ENCODE peak calls at places on chromosomes 7 and 10, in eight cellular contexts. One of them, this sample, is unnamed.

GRCh38 chr7:92246363-92247101 is 758 bp downstream of the ANKIB1 start:
- DNase-seq in RWPE1: peak; percentile 31
- DNase-seq in cardiac muscle cell: peak; percentile 16
- DNase-seq in neural progenitor cell: peak; percentile 1
- DNase-seq in astrocyte: peak; percentile 12
- DNase-seq in brain microvascular endothelial cell: no peak
- DNase-seq in fibroblast of lung: peak; percentile 8
- DNase-seq in WERI-Rb-1: peak; percentile 31
- DNase-seq in this sample: peak; percentile 6

GRCh38 chr7:127943541-127944521 is 87.4 kb downstream of the LRRC4 start:
- DNase-seq in RWPE1: no peak
- DNase-seq in cardiac muscle cell: peak; percentile 95
- DNase-seq in neural progenitor cell: peak; percentile 32
- DNase-seq in astrocyte: peak; percentile 69
- DNase-seq in brain microvascular endothelial cell: peak; percentile 20
- DNase-seq in fibroblast of lung: peak; percentile 64
- DNase-seq in WERI-Rb-1: peak; percentile 92
- DNase-seq in this sample: no peak

GRCh38 chr7:17548014-17548653 is 249.7 kb downstream of the AHR start:
- DNase-seq in RWPE1: no peak
- DNase-seq in cardiac muscle cell: no peak
- DNase-seq in neural progenitor cell: peak; percentile 60
- DNase-seq in astrocyte: no peak
- DNase-seq in brain microvascular endothelial cell: no peak
- DNase-seq in fibroblast of lung: no peak
- DNase-seq in WERI-Rb-1: peak; percentile 24
- DNase-seq in this sample: no peak

GRCh38 chr7:41576176-41576575 is 126.7 kb downstream of the INHBA start:
- DNase-seq in RWPE1: no peak
- DNase-seq in cardiac muscle cell: no peak
- DNase-seq in neural progenitor cell: no peak
- DNase-seq in astrocyte: no peak
- DNase-seq in brain microvascular endothelial cell: peak; percentile 32
- DNase-seq in fibroblast of lung: no peak
- DNase-seq in WERI-Rb-1: no peak
- DNase-seq in this sample: no peak

GRCh38 chr7:95545007-95545615 is 51.2 kb downstream of the PDK4 start:
- DNase-seq in RWPE1: peak; percentile 34
- DNase-seq in cardiac muscle cell: peak; percentile 40
- DNase-seq in neural progenitor cell: peak; percentile 42
- DNase-seq in astrocyte: peak; percentile 47
- DNase-seq in brain microvascular endothelial cell: peak; percentile 71
- DNase-seq in fibroblast of lung: peak; percentile 86
- DNase-seq in WERI-Rb-1: no peak
- DNase-seq in this sample: no peak

GRCh38 chr7:115449689-115450088 is 527.8 kb downstream of the MDFIC start:
- DNase-seq in RWPE1: no peak
- DNase-seq in cardiac muscle cell: no peak
- DNase-seq in neural progenitor cell: no peak
- DNase-seq in astrocyte: no peak
- DNase-seq in brain microvascular endothelial cell: no peak
- DNase-seq in fibroblast of lung: no peak
- DNase-seq in WERI-Rb-1: no peak
- DNase-seq in this sample: no peak

GRCh38 chr7:33459340-33459751 is 330.0 kb downstream of the BBS9 start:
- DNase-seq in RWPE1: peak; percentile 3
- DNase-seq in cardiac muscle cell: peak; percentile 69
- DNase-seq in neural progenitor cell: peak; percentile 70
- DNase-seq in astrocyte: peak; percentile 29
- DNase-seq in brain microvascular endothelial cell: peak; percentile 49
- DNase-seq in fibroblast of lung: peak; percentile 66
- DNase-seq in WERI-Rb-1: peak; percentile 20
- DNase-seq in this sample: peak; percentile 1

GRCh38 chr7:69445549-69445948 is 152.7 kb upstream of the AUTS2 start:
- DNase-seq in RWPE1: no peak
- DNase-seq in cardiac muscle cell: no peak
- DNase-seq in neural progenitor cell: no peak
- DNase-seq in astrocyte: no peak
- DNase-seq in brain microvascular endothelial cell: no peak
- DNase-seq in fibroblast of lung: no peak
- DNase-seq in WERI-Rb-1: no peak
- DNase-seq in this sample: no peak

GRCh38 chr10:101438881-101439391 is 85.0 kb downstream of the BTRC start:
- DNase-seq in RWPE1: peak; percentile 28
- DNase-seq in cardiac muscle cell: no peak
- DNase-seq in neural progenitor cell: no peak
- DNase-seq in astrocyte: no peak
- DNase-seq in brain microvascular endothelial cell: no peak
- DNase-seq in fibroblast of lung: peak; percentile 4
- DNase-seq in WERI-Rb-1: no peak
- DNase-seq in this sample: no peak

GRCh38 chr10:24944512-24945255 is 7.7 kb downstream of the PRTFDC1 start:
- DNase-seq in RWPE1: peak; percentile 89
- DNase-seq in cardiac muscle cell: no peak
- DNase-seq in neural progenitor cell: no peak
- DNase-seq in astrocyte: peak; percentile 87
- DNase-seq in brain microvascular endothelial cell: peak; percentile 19
- DNase-seq in fibroblast of lung: peak; percentile 70
- DNase-seq in WERI-Rb-1: peak; percentile 19
- DNase-seq in this sample: no peak

GRCh38 chr7:144063710-144064109 is 5.9 kb upstream of the OR2A25 start:
- DNase-seq in RWPE1: no peak
- DNase-seq in cardiac muscle cell: no peak
- DNase-seq in neural progenitor cell: peak; percentile 14
- DNase-seq in astrocyte: no peak
- DNase-seq in brain microvascular endothelial cell: no peak
- DNase-seq in fibroblast of lung: no peak
- DNase-seq in WERI-Rb-1: no peak
- DNase-seq in this sample: no peak

GRCh38 chr10:105725007-105725406 is 1083.9 kb downstream of the SORCS3 start:
- DNase-seq in RWPE1: no peak
- DNase-seq in cardiac muscle cell: no peak
- DNase-seq in neural progenitor cell: no peak
- DNase-seq in astrocyte: no peak
- DNase-seq in brain microvascular endothelial cell: no peak
- DNase-seq in fibroblast of lung: no peak
- DNase-seq in WERI-Rb-1: no peak
- DNase-seq in this sample: no peak

GRCh38 chr7:43584200-43584586 is 1.3 kb downstream of the STK17A start:
- DNase-seq in RWPE1: no peak
- DNase-seq in cardiac muscle cell: peak; percentile 9
- DNase-seq in neural progenitor cell: peak; percentile 22
- DNase-seq in astrocyte: peak; percentile 71
- DNase-seq in brain microvascular endothelial cell: peak; percentile 49
- DNase-seq in fibroblast of lung: peak; percentile 87
- DNase-seq in WERI-Rb-1: no peak
- DNase-seq in this sample: peak; percentile 57

GRCh38 chr7:55205124-55205955 is 159.8 kb upstream of the LANCL2 start:
- DNase-seq in RWPE1: no peak
- DNase-seq in cardiac muscle cell: no peak
- DNase-seq in neural progenitor cell: no peak
- DNase-seq in astrocyte: no peak
- DNase-seq in brain microvascular endothelial cell: no peak
- DNase-seq in fibroblast of lung: no peak
- DNase-seq in WERI-Rb-1: no peak
- DNase-seq in this sample: no peak

GRCh38 chr7:156752371-156753297 is 112.1 kb downstream of the RNF32 start:
- DNase-seq in RWPE1: no peak
- DNase-seq in cardiac muscle cell: peak; percentile 53
- DNase-seq in neural progenitor cell: peak; percentile 74
- DNase-seq in astrocyte: peak; percentile 73
- DNase-seq in brain microvascular endothelial cell: peak; percentile 51
- DNase-seq in fibroblast of lung: peak; percentile 63
- DNase-seq in WERI-Rb-1: no peak
- DNase-seq in this sample: no peak

GRCh38 chr7:135685306-135686084 is 23.2 kb downstream of the STMP1 start:
- DNase-seq in RWPE1: no peak
- DNase-seq in cardiac muscle cell: no peak
- DNase-seq in neural progenitor cell: no peak
- DNase-seq in astrocyte: peak; percentile 31
- DNase-seq in brain microvascular endothelial cell: peak; percentile 65
- DNase-seq in fibroblast of lung: no peak
- DNase-seq in WERI-Rb-1: no peak
- DNase-seq in this sample: no peak

GRCh38 chr10:33091186-33091585 is 133.2 kb upstream of the ITGB1 start:
- DNase-seq in RWPE1: no peak
- DNase-seq in cardiac muscle cell: no peak
- DNase-seq in neural progenitor cell: no peak
- DNase-seq in astrocyte: no peak
- DNase-seq in brain microvascular endothelial cell: no peak
- DNase-seq in fibroblast of lung: no peak
- DNase-seq in WERI-Rb-1: no peak
- DNase-seq in this sample: no peak

GRCh38 chr10:34249634-34250033 is 565.5 kb downstream of the PARD3 start:
- DNase-seq in RWPE1: peak; percentile 13
- DNase-seq in cardiac muscle cell: no peak
- DNase-seq in neural progenitor cell: peak; percentile 28
- DNase-seq in astrocyte: no peak
- DNase-seq in brain microvascular endothelial cell: no peak
- DNase-seq in fibroblast of lung: no peak
- DNase-seq in WERI-Rb-1: peak; percentile 11
- DNase-seq in this sample: no peak

GRCh38 chr10:124294811-124295770 is 123.6 kb downstream of the OAT start:
- DNase-seq in RWPE1: peak; percentile 57
- DNase-seq in cardiac muscle cell: no peak
- DNase-seq in neural progenitor cell: no peak
- DNase-seq in astrocyte: no peak
- DNase-seq in brain microvascular endothelial cell: no peak
- DNase-seq in fibroblast of lung: no peak
- DNase-seq in WERI-Rb-1: no peak
- DNase-seq in this sample: no peak

GRCh38 chr7:71261066-71261465 is 129.1 kb downstream of the GALNT17 start:
- DNase-seq in RWPE1: no peak
- DNase-seq in cardiac muscle cell: no peak
- DNase-seq in neural progenitor cell: no peak
- DNase-seq in astrocyte: no peak
- DNase-seq in brain microvascular endothelial cell: no peak
- DNase-seq in fibroblast of lung: no peak
- DNase-seq in WERI-Rb-1: no peak
- DNase-seq in this sample: no peak

GRCh38 chr10:132793871-132794849 is 8.2 kb upstream of the NKX6-2 start:
- DNase-seq in RWPE1: no peak
- DNase-seq in cardiac muscle cell: no peak
- DNase-seq in neural progenitor cell: peak; percentile 19
- DNase-seq in astrocyte: no peak
- DNase-seq in brain microvascular endothelial cell: no peak
- DNase-seq in fibroblast of lung: no peak
- DNase-seq in WERI-Rb-1: peak; percentile 90
- DNase-seq in this sample: no peak

GRCh38 chr7:38600746-38601145 is 30.4 kb downstream of the AMPH start:
- DNase-seq in RWPE1: no peak
- DNase-seq in cardiac muscle cell: no peak
- DNase-seq in neural progenitor cell: no peak
- DNase-seq in astrocyte: no peak
- DNase-seq in brain microvascular endothelial cell: no peak
- DNase-seq in fibroblast of lung: no peak
- DNase-seq in WERI-Rb-1: no peak
- DNase-seq in this sample: no peak

GRCh38 chr10:63667596-63667995 is 146.4 kb downstream of the REEP3 start:
- DNase-seq in RWPE1: no peak
- DNase-seq in cardiac muscle cell: no peak
- DNase-seq in neural progenitor cell: no peak
- DNase-seq in astrocyte: no peak
- DNase-seq in brain microvascular endothelial cell: no peak
- DNase-seq in fibroblast of lung: no peak
- DNase-seq in WERI-Rb-1: no peak
- DNase-seq in this sample: no peak

GRCh38 chr7:47392241-47392759 is 189.6 kb downstream of the TNS3 start:
- DNase-seq in RWPE1: no peak
- DNase-seq in cardiac muscle cell: no peak
- DNase-seq in neural progenitor cell: peak; percentile 18
- DNase-seq in astrocyte: peak; percentile 98
- DNase-seq in brain microvascular endothelial cell: peak; percentile 14
- DNase-seq in fibroblast of lung: peak; percentile 98
- DNase-seq in WERI-Rb-1: no peak
- DNase-seq in this sample: no peak

GRCh38 chr7:27745064-27745583 is 5.2 kb downstream of the TAX1BP1 start:
- DNase-seq in RWPE1: peak; percentile 69
- DNase-seq in cardiac muscle cell: peak; percentile 54
- DNase-seq in neural progenitor cell: peak; percentile 18
- DNase-seq in astrocyte: peak; percentile 81
- DNase-seq in brain microvascular endothelial cell: peak; percentile 84
- DNase-seq in fibroblast of lung: peak; percentile 54
- DNase-seq in WERI-Rb-1: no peak
- DNase-seq in this sample: peak; percentile 5
- H3K27ac ChIP-seq in RWPE1: no peak overlapping the region
- H3K27ac ChIP-seq in cardiac muscle cell: no peak overlapping the region
- H3K27ac ChIP-seq in neural progenitor cell: no peak overlapping the region
- H3K27ac ChIP-seq in astrocyte: peak overlapping the region; percentile 88
- H3K27ac ChIP-seq in brain microvascular endothelial cell: peak overlapping the region; percentile 65
- H3K27ac ChIP-seq in fibroblast of lung: no peak overlapping the region
- H3K27ac ChIP-seq in WERI-Rb-1: no peak overlapping the region
- H3K27ac ChIP-seq in this sample: no peak overlapping the region

DNA sequence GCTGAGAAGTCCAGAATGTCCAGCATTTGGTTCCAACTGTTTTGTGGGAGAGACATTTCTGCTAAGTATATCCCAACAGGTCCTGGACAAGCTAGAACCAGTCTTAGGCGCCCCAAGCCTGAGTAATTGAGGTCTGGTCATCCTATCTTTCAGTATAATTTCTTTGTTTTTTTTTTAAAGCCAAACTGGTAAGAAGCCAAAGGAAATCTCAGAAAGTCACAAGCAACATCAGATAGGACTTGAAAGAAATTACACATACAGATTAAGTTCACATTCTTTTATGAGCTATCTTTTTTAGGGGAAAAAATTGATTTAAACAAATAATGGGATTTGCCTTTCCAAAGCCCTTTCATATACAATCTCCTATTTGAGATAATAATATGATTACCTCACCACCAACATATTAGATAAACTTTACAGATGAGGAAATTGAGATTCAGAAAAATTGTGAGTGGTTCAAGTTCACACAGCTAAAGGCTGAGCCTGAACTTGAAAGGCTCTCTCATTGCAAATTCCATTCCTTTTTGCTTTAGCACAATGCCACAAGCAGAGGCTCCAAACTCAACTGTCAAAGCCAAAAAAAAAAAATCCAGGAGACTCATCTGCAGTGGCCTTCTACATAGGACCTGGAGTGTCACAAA is 15.0 kb downstream of the PDLIM1 start:
- DNase-seq in RWPE1: peak; percentile 76
- DNase-seq in cardiac muscle cell: no peak
- DNase-seq in neural progenitor cell: no peak
- DNase-seq in astrocyte: peak; percentile 77
- DNase-seq in brain microvascular endothelial cell: peak; percentile 91
- DNase-seq in fibroblast of lung: peak; percentile 42
- DNase-seq in WERI-Rb-1: no peak
- DNase-seq in this sample: no peak
- H3K27ac ChIP-seq in RWPE1: peak overlapping the region; percentile 94
- H3K27ac ChIP-seq in cardiac muscle cell: no peak overlapping the region
- H3K27ac ChIP-seq in neural progenitor cell: no peak overlapping the region
- H3K27ac ChIP-seq in astrocyte: peak overlapping the region; percentile 73
- H3K27ac ChIP-seq in brain microvascular endothelial cell: peak overlapping the region; percentile 80
- H3K27ac ChIP-seq in fibroblast of lung: peak overlapping the region; percentile 71
- H3K27ac ChIP-seq in WERI-Rb-1: no peak overlapping the region
- H3K27ac ChIP-seq in this sample: no peak overlapping the region

GRCh38 chr10:99694171-99694570 is 34.9 kb downstream of the ENTPD7 start:
- DNase-seq in RWPE1: no peak
- DNase-seq in cardiac muscle cell: no peak
- DNase-seq in neural progenitor cell: no peak
- DNase-seq in astrocyte: peak; percentile 93
- DNase-seq in brain microvascular endothelial cell: peak; percentile 61
- DNase-seq in fibroblast of lung: peak; percentile 70
- DNase-seq in WERI-Rb-1: no peak
- DNase-seq in this sample: no peak
- H3K27ac ChIP-seq in RWPE1: no peak overlapping the region
- H3K27ac ChIP-seq in cardiac muscle cell: no peak overlapping the region
- H3K27ac ChIP-seq in neural progenitor cell: no peak overlapping the region
- H3K27ac ChIP-seq in astrocyte: peak overlapping the region; percentile 90
- H3K27ac ChIP-seq in brain microvascular endothelial cell: peak overlapping the region; percentile 87
- H3K27ac ChIP-seq in fibroblast of lung: peak overlapping the region; percentile 83
- H3K27ac ChIP-seq in WERI-Rb-1: no peak overlapping the region
- H3K27ac ChIP-seq in this sample: no peak overlapping the region

GRCh38 chr10:128922172-128922571 is 544.9 kb upstream of the MGMT start:
- DNase-seq in RWPE1: no peak
- DNase-seq in cardiac muscle cell: no peak
- DNase-seq in neural progenitor cell: no peak
- DNase-seq in astrocyte: no peak
- DNase-seq in brain microvascular endothelial cell: no peak
- DNase-seq in fibroblast of lung: peak; percentile 19
- DNase-seq in WERI-Rb-1: no peak
- DNase-seq in this sample: no peak
- H3K27ac ChIP-seq in RWPE1: no peak overlapping the region
- H3K27ac ChIP-seq in cardiac muscle cell: no peak overlapping the region
- H3K27ac ChIP-seq in neural progenitor cell: no peak overlapping the region
- H3K27ac ChIP-seq in astrocyte: no peak overlapping the region
- H3K27ac ChIP-seq in brain microvascular endothelial cell: no peak overlapping the region
- H3K27ac ChIP-seq in fibroblast of lung: no peak overlapping the region
- H3K27ac ChIP-seq in WERI-Rb-1: no peak overlapping the region
- H3K27ac ChIP-seq in this sample: no peak overlapping the region

This sample was measured in CD4-positive, CD25-positive, alpha-beta regulatory T cell.